ENCODE peak calls at places on chromosomes 2 and 18, in four cellular contexts. J is germinal center, M is AG20443, C is left colon. E is an unnamed sample.

GRCh38 chr2:63425606-63426005 is 162.7 kb downstream of the WDPCP start:
- DNase-seq in C (no peak), M (peak), J (no peak), E (no peak)

GRCh38 chr2:37148325-37148724 is 8.5 kb downstream of the EIF2AK2 start:
- DNase-seq in C (no peak), J (no peak), M (no peak), E (no peak)

GRCh38 chr2:5982217-5982910 is 290.2 kb downstream of the SOX11 start:
- DNase-seq in J (no peak), M (no peak), C (no peak), E (no peak)

GRCh38 chr2:51084750-51085149 is 52.8 kb upstream of the NRXN1 start:
- DNase-seq in M (no peak), J (no peak), C (no peak), E (no peak)

GRCh38 chr2:236246711-236247246 is 17.4 kb downstream of the ASB18 start:
- DNase-seq in C (no peak), J (no peak), M (no peak), E (no peak)

GRCh38 chr2:65420712-65421431 is 11.5 kb downstream of the SPRED2 start:
- DNase-seq in C (peak), J (peak), M (no peak), E (peak)

GRCh38 chr18:54690198-54690597 is 99.2 kb downstream of the DYNAP start:
- DNase-seq in M (no peak), J (no peak), C (no peak), E (no peak)

GRCh38 chr2:190856985-190857384 is 23.6 kb upstream of the GLS start:
- DNase-seq in C (no peak), M (no peak), J (no peak), E (no peak)

GRCh38 chr18:9587924-9588323 is 26.4 kb downstream of the PPP4R1 start:
- DNase-seq in C (no peak), M (no peak), J (no peak), E (no peak)

GRCh38 chr2:16037808-16038457 is 97.6 kb downstream of the MYCN start:
- DNase-seq in M (no peak), C (no peak), J (no peak), E (no peak)

E was measured in transverse colon.